ENCODE peak calls at places on chromosomes 1 and 21, in four cellular contexts. I is GM12878, J is K562, U is IMR-90. X is an unnamed sample.

GRCh38 chr1:116763116-116763786 is 9.0 kb downstream of the CD2 start:
- DNase-seq in J (peak), I (no peak), U (no peak), X (no peak)

GRCh38 chr1:59360170-59360569 is 63.3 kb downstream of the FGGY start:
- DNase-seq in J (no peak), I (no peak), U (peak), X (peak)

GRCh38 chr1:168609133-168609715 is 32.8 kb downstream of the XCL1 start:
- DNase-seq in J (no peak), U (peak), I (no peak), X (no peak)

GRCh38 chr1:5921671-5922070 is 70.6 kb downstream of the NPHP4 start:
- DNase-seq in J (no peak), U (no peak), I (no peak), X (no peak)

GRCh38 chr21:38804030-38804616 is 1.6 kb upstream of the ETS2 start:
- DNase-seq in J (no peak), U (peak), I (no peak), X (no peak)

GRCh38 chr1:237032029-237032428 is 10.0 kb upstream of the RYR2 start:
- DNase-seq in J (no peak), I (peak), U (no peak), X (no peak)

GRCh38 chr1:40712405-40712944 is 21.0 kb downstream of the NFYC start:
- DNase-seq in J (no peak), I (no peak), U (no peak), X (no peak)

GRCh38 chr21:38810034-38810825 is 4.5 kb downstream of the ETS2 start:
- DNase-seq in I (no peak), U (no peak), J (no peak), X (no peak)

GRCh38 chr1:209674957-209675566 is at the start of gene G0S2:
- DNase-seq in J (peak), U (peak), I (no peak), X (no peak)

GRCh38 chr1:115833806-115834205 is 7.1 kb downstream of the NHLH2 start:
- DNase-seq in I (no peak), U (no peak), J (no peak), X (no peak)

GRCh38 chr1:214264196-214264595 is 16.8 kb upstream of the SMYD2 start:
- DNase-seq in U (no peak), I (no peak), J (no peak), X (no peak)

GRCh38 chr1:111855260-111855659 is 99.6 kb downstream of the DDX20 start:
- DNase-seq in U (no peak), J (no peak), I (no peak), X (no peak)

GRCh38 chr1:88061830-88062177 is 622.3 kb upstream of the PKN2 start:
- DNase-seq in U (peak), I (no peak), J (no peak), X (no peak)

GRCh38 chr1:22826630-22827580 is 116.3 kb downstream of the EPHB2 start:
- DNase-seq in I (no peak), J (no peak), U (no peak), X (no peak)

GRCh38 chr1:223429313-223429731 is 36.1 kb downstream of the CCDC185 start:
- DNase-seq in J (no peak), U (peak), I (no peak), X (no peak)

GRCh38 chr1:151984313-151984956 is 9.2 kb downstream of the S100A10 start:
- DNase-seq in I (peak), J (no peak), U (no peak), X (no peak)

GRCh38 chr1:7650801-7651200 is 120.3 kb upstream of the VAMP3 start:
- DNase-seq in U (no peak), I (no peak), J (no peak), X (no peak)

GRCh38 chr1:33391669-33392068 is 39.2 kb downstream of the PHC2 start:
- DNase-seq in I (no peak), J (no peak), U (no peak), X (no peak)

GRCh38 chr1:54051936-54052469 is 1.0 kb downstream of the TMEM59 start:
- DNase-seq in J (no peak), U (no peak), I (no peak), X (no peak)

GRCh38 chr1:44676484-44677200 is 2.1 kb downstream of the ARMH1 start:
- DNase-seq in U (peak), J (no peak), I (no peak), X (peak)

GRCh38 chr1:26478159-26478558 is 5.9 kb downstream of the HMGN2 start:
- DNase-seq in U (no peak), J (no peak), I (no peak), X (no peak)

GRCh38 chr21:32457360-32457840 is 44.9 kb downstream of the EVA1C start:
- DNase-seq in J (peak), I (no peak), U (peak), X (peak)

GRCh38 chr1:157195521-157196244 is 57.5 kb upstream of the ETV3 start:
- DNase-seq in J (no peak), U (no peak), I (no peak), X (no peak)

GRCh38 chr1:240475832-240476231 is 136.1 kb downstream of the GREM2 start:
- DNase-seq in I (no peak), U (no peak), J (no peak), X (no peak)

GRCh38 chr1:32774950-32775634 is 42.1 kb downstream of the YARS1 start:
- DNase-seq in J (no peak), I (no peak), U (peak), X (peak)

GRCh38 chr1:167808690-167809089 is 86.9 kb downstream of the MPZL1 start:
- DNase-seq in U (no peak), J (no peak), I (no peak), X (no peak)

GRCh38 chr21:18147678-18148077 is 97.0 kb upstream of the CHODL start:
- DNase-seq in I (no peak), J (no peak), U (no peak), X (no peak)

GRCh38 chr1:99589186-99589636 is 56.7 kb upstream of the PALMD start:
- DNase-seq in J (no peak), I (no peak), U (no peak), X (peak)

GRCh38 chr1:9724706-9725476 is 73.4 kb downstream of the PIK3CD start:
- DNase-seq in U (peak), I (no peak), J (peak), X (peak)

GRCh38 chr1:231376875-231377549 is 38.9 kb downstream of the SPRTN start:
- DNase-seq in J (no peak), I (no peak), U (no peak), X (no peak)

GRCh38 chr1:200323856-200324400 is 85.9 kb downstream of the ZNF281 start:
- DNase-seq in U (peak), J (no peak), I (no peak), X (no peak)

GRCh38 chr1:151799179-151800022 is 5.8 kb downstream of the LINGO4 start:
- DNase-seq in I (no peak), U (no peak), J (no peak), X (no peak)

GRCh38 chr1:232980336-232980978 is 30.0 kb downstream of the NTPCR start:
- DNase-seq in I (no peak), J (no peak), U (peak), X (no peak)

GRCh38 chr1:219564072-219564471 is 48.8 kb downstream of the ZC3H11B start:
- DNase-seq in U (no peak), I (no peak), J (no peak), X (no peak)

DNA sequence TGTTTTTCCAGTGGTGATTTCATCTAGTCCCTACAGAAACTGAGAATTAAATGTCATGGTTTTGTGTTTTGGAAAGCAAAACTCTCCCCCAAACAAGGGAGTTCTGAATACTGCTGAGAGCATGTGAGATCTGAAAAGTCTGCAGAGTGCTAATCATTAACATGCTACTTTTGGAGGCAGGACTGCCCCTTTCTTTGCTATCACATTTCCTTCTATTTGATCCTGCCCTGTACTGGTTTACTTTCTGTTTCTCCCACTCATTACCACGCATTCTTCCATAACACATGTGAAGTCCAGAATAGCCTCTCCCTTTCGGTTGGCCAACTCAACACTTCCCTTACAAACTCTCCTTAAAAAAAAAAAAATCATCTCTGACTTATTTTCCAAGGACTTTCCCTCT is 63.6 kb downstream of the GADD45A start:
- DNase-seq in U (peak), J (no peak), I (peak), X (no peak)
- TF ChIP-seq ELK1 in U (no peak), J (no peak), I (no peak), X (no peak)

GRCh38 chr1:1164361-1164700 is 9.3 kb upstream of the TTLL10 start:
- DNase-seq in U (no peak), I (no peak), J (no peak), X (no peak)

GRCh38 chr1:1165900-1166421 is 7.7 kb upstream of the TTLL10 start:
- DNase-seq in I (no peak), J (no peak), U (no peak), X (no peak)

GRCh38 chr1:1166642-1167415 is 6.9 kb upstream of the TTLL10 start:
- DNase-seq in J (no peak), U (no peak), I (no peak), X (no peak)

GRCh38 chr1:1164701-1165451 is 8.8 kb upstream of the TTLL10 start:
- DNase-seq in I (no peak), J (no peak), U (no peak), X (peak)

GRCh38 chr1:1165485-1165884 is 8.2 kb upstream of the TTLL10 start:
- DNase-seq in I (no peak), U (no peak), J (no peak), X (no peak)
- TF ChIP-seq USF2 in I (no peak), U (no peak), J (no peak), X (no peak)

DNA sequence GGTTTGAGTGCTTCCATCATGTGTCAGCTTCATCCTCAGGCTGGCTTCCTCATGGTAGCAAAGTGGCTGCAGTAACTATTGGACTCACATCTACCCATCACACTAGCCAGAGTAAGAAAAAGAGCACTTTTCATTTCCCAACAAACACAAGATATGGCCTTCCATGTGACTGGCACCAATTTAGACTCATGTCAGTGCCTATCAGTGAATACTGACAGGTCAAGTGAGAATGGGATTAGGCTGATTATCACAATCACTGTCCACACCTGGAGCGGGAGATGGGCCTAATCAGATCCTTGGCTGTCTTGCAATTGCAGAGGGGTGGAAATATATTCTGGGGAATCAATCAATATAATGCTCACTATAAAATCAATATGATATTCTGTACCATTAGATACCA is 2.9 kb upstream of the RABGAP1L start:
- DNase-seq in J (no peak), I (no peak), U (no peak), X (no peak)
- TF ChIP-seq ELK1 in J (no peak), I (no peak), U (no peak), X (no peak)

GRCh38 chr1:225572422-225572821 is 80.5 kb downstream of the ENAH start:
- DNase-seq in J (no peak), U (peak), I (no peak), X (peak)
- TF ChIP-seq USF2 in J (no peak), U (no peak), I (no peak), X (no peak)

GRCh38 chr1:10782491-10783244 is 13.8 kb downstream of the CASZ1 start:
- DNase-seq in U (no peak), J (no peak), I (no peak), X (no peak)
- TF ChIP-seq ELK1 in U (no peak), J (no peak), I (no peak), X (no peak)

DNA sequence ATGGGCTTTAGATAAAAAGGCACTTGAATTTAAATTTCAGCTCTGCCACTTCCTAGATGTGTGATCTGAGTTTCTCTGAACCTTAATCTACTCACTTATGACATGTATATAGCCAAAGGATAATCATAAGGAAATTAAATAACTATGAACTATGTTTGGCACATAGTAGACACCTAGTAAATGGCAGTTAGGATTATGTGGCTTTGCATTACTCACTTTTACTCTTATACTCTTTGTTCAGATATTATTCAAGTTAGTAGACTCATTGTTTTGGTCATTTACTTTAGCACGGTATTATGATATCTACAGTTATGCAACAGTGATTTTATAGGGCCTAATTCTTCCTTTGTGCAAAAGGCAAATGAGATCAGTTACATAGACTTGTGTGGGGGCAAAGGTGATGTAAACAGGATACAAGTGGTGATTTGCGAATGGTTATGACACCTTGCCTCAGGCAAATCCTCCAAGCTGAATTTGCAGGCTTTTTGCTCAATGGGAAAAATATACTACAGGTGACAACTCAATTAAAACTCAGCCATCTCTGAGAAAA is 297.2 kb upstream of the PBX1 start:
- DNase-seq in J (no peak), I (no peak), U (no peak), X (no peak)
- TF ChIP-seq USF2 in J (no peak), I (no peak), U (no peak), X (no peak)

GRCh38 chr1:192263436-192263835 is 53.4 kb upstream of the RGS21 start:
- DNase-seq in U (peak), I (no peak), J (no peak), X (no peak)
- TF ChIP-seq ELK1 in U (no peak), I (no peak), J (no peak), X (no peak)